ENCODE peak calls at places on chromosomes 4 and X, in eight cellular contexts. One of them, this sample, is unnamed.

GRCh38 chrX:68177542-68177941 is 255.8 kb downstream of the OPHN1 start:
- DNase-seq in cardiac fibroblast: peak
- DNase-seq in A673: no peak
- DNase-seq in Panc1: no peak
- DNase-seq in stomach: no peak
- DNase-seq in fibroblast of pulmonary artery: peak
- DNase-seq in BJ: no peak
- DNase-seq in fibroblast of lung: peak
- DNase-seq in this sample: peak

GRCh38 chr4:133483600-133484246 is 334.6 kb downstream of the PCDH10 start:
- DNase-seq in cardiac fibroblast: peak
- DNase-seq in A673: peak
- DNase-seq in Panc1: no peak
- DNase-seq in stomach: no peak
- DNase-seq in fibroblast of pulmonary artery: peak
- DNase-seq in BJ: peak
- DNase-seq in fibroblast of lung: peak
- DNase-seq in this sample: peak

GRCh38 chr4:110049951-110050925 is 137.6 kb downstream of the EGF start:
- DNase-seq in cardiac fibroblast: peak
- DNase-seq in A673: peak
- DNase-seq in Panc1: peak
- DNase-seq in stomach: peak
- DNase-seq in fibroblast of pulmonary artery: peak
- DNase-seq in BJ: no peak
- DNase-seq in fibroblast of lung: peak
- DNase-seq in this sample: peak

GRCh38 chr4:13302876-13303275 is 181.3 kb downstream of the RAB28 start:
- DNase-seq in cardiac fibroblast: no peak
- DNase-seq in A673: no peak
- DNase-seq in Panc1: no peak
- DNase-seq in stomach: no peak
- DNase-seq in fibroblast of pulmonary artery: no peak
- DNase-seq in BJ: no peak
- DNase-seq in fibroblast of lung: no peak
- DNase-seq in this sample: no peak

GRCh38 chr4:83516042-83516772 is 19.7 kb upstream of the GPAT3 start:
- DNase-seq in cardiac fibroblast: peak
- DNase-seq in A673: no peak
- DNase-seq in Panc1: no peak
- DNase-seq in stomach: no peak
- DNase-seq in fibroblast of pulmonary artery: peak
- DNase-seq in BJ: peak
- DNase-seq in fibroblast of lung: peak
- DNase-seq in this sample: peak

GRCh38 chrX:130771230-130771629 is 131.8 kb downstream of the ENOX2 start:
- DNase-seq in cardiac fibroblast: peak
- DNase-seq in A673: no peak
- DNase-seq in Panc1: no peak
- DNase-seq in stomach: no peak
- DNase-seq in fibroblast of pulmonary artery: no peak
- DNase-seq in BJ: no peak
- DNase-seq in fibroblast of lung: peak
- DNase-seq in this sample: peak

GRCh38 chrX:69051901-69052300 is 113.4 kb downstream of the PJA1 start:
- DNase-seq in cardiac fibroblast: no peak
- DNase-seq in A673: no peak
- DNase-seq in Panc1: no peak
- DNase-seq in stomach: no peak
- DNase-seq in fibroblast of pulmonary artery: no peak
- DNase-seq in BJ: no peak
- DNase-seq in fibroblast of lung: no peak
- DNase-seq in this sample: no peak

GRCh38 chr4:32748498-32748897 is 2028.3 kb downstream of the PCDH7 start:
- DNase-seq in cardiac fibroblast: no peak
- DNase-seq in A673: no peak
- DNase-seq in Panc1: no peak
- DNase-seq in stomach: no peak
- DNase-seq in fibroblast of pulmonary artery: no peak
- DNase-seq in BJ: no peak
- DNase-seq in fibroblast of lung: no peak
- DNase-seq in this sample: no peak

GRCh38 chr4:159142254-159142653 is 39.4 kb downstream of the RAPGEF2 start:
- DNase-seq in cardiac fibroblast: peak
- DNase-seq in A673: no peak
- DNase-seq in Panc1: no peak
- DNase-seq in stomach: no peak
- DNase-seq in fibroblast of pulmonary artery: peak
- DNase-seq in BJ: no peak
- DNase-seq in fibroblast of lung: peak
- DNase-seq in this sample: peak

GRCh38 chr4:170336238-170336775 is 246.6 kb upstream of the AADAT start:
- DNase-seq in cardiac fibroblast: no peak
- DNase-seq in A673: no peak
- DNase-seq in Panc1: no peak
- DNase-seq in stomach: no peak
- DNase-seq in fibroblast of pulmonary artery: no peak
- DNase-seq in BJ: no peak
- DNase-seq in fibroblast of lung: no peak
- DNase-seq in this sample: no peak

GRCh38 chr4:38001927-38002326 is 41.7 kb downstream of the PTTG2 start:
- DNase-seq in cardiac fibroblast: no peak
- DNase-seq in A673: no peak
- DNase-seq in Panc1: no peak
- DNase-seq in stomach: no peak
- DNase-seq in fibroblast of pulmonary artery: no peak
- DNase-seq in BJ: no peak
- DNase-seq in fibroblast of lung: no peak
- DNase-seq in this sample: no peak

GRCh38 chr4:143355540-143356217 is 19.0 kb downstream of the GAB1 start:
- DNase-seq in cardiac fibroblast: peak
- DNase-seq in A673: no peak
- DNase-seq in Panc1: no peak
- DNase-seq in stomach: no peak
- DNase-seq in fibroblast of pulmonary artery: peak
- DNase-seq in BJ: no peak
- DNase-seq in fibroblast of lung: peak
- DNase-seq in this sample: peak

GRCh38 chr4:8176547-8177399 is 18.2 kb upstream of the ABLIM2 start:
- DNase-seq in cardiac fibroblast: peak
- DNase-seq in A673: peak
- DNase-seq in Panc1: peak
- DNase-seq in stomach: peak
- DNase-seq in fibroblast of pulmonary artery: peak
- DNase-seq in BJ: no peak
- DNase-seq in fibroblast of lung: peak
- DNase-seq in this sample: peak

GRCh38 chrX:29880977-29881376 is 334.4 kb upstream of the MAGEB2 start:
- DNase-seq in cardiac fibroblast: no peak
- DNase-seq in A673: no peak
- DNase-seq in Panc1: no peak
- DNase-seq in stomach: no peak
- DNase-seq in fibroblast of pulmonary artery: no peak
- DNase-seq in BJ: no peak
- DNase-seq in fibroblast of lung: no peak
- DNase-seq in this sample: no peak

GRCh38 chrX:50838820-50839600 is 25.0 kb upstream of the SHROOM4 start:
- DNase-seq in cardiac fibroblast: peak
- DNase-seq in A673: no peak
- DNase-seq in Panc1: no peak
- DNase-seq in stomach: no peak
- DNase-seq in fibroblast of pulmonary artery: peak
- DNase-seq in BJ: no peak
- DNase-seq in fibroblast of lung: peak
- DNase-seq in this sample: peak

GRCh38 chrX:13373027-13373806 is 53.4 kb upstream of the ATXN3L start:
- DNase-seq in cardiac fibroblast: no peak
- DNase-seq in A673: no peak
- DNase-seq in Panc1: no peak
- DNase-seq in stomach: no peak
- DNase-seq in fibroblast of pulmonary artery: no peak
- DNase-seq in BJ: no peak
- DNase-seq in fibroblast of lung: peak
- DNase-seq in this sample: peak

GRCh38 chrX:148380614-148381561 is 119.5 kb upstream of the AFF2 start:
- DNase-seq in cardiac fibroblast: no peak
- DNase-seq in A673: no peak
- DNase-seq in Panc1: no peak
- DNase-seq in stomach: no peak
- DNase-seq in fibroblast of pulmonary artery: no peak
- DNase-seq in BJ: no peak
- DNase-seq in fibroblast of lung: peak
- DNase-seq in this sample: no peak

GRCh38 chr4:8167815-8168214 is 9.2 kb upstream of the ABLIM2 start:
- DNase-seq in cardiac fibroblast: no peak
- DNase-seq in A673: no peak
- DNase-seq in Panc1: no peak
- DNase-seq in stomach: no peak
- DNase-seq in fibroblast of pulmonary artery: no peak
- DNase-seq in BJ: no peak
- DNase-seq in fibroblast of lung: no peak
- DNase-seq in this sample: peak

GRCh38 chr4:130712038-130712437 is 1616.1 kb downstream of the C4orf33 start:
- DNase-seq in cardiac fibroblast: peak
- DNase-seq in A673: peak
- DNase-seq in Panc1: no peak
- DNase-seq in stomach: no peak
- DNase-seq in fibroblast of pulmonary artery: peak
- DNase-seq in BJ: no peak
- DNase-seq in fibroblast of lung: peak
- DNase-seq in this sample: peak

DNA sequence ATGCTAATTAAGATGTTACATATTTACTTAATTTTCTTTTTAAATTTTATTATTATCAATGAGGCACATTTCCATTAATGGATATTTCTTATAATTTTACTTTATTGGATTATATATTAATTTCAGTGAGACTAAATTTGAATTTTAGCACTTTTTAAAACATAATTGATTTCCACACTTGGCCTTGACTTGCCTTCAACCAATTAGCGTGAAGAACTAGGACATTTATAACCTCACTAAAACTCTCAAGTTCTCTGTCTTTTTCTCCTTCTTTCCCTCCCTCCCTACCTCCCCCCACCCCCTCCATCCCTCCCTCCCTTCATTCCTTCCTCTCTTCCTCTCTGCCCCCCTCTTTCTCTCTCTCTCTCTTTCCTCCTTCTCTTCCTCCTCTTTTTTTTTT is 1618.1 kb downstream of the C4orf33 start:
- DNase-seq in cardiac fibroblast: no peak
- DNase-seq in A673: no peak
- DNase-seq in Panc1: no peak
- DNase-seq in stomach: no peak
- DNase-seq in fibroblast of pulmonary artery: no peak
- DNase-seq in BJ: no peak
- DNase-seq in fibroblast of lung: no peak
- DNase-seq in this sample: no peak
- TF ChIP-seq CTCF in cardiac fibroblast: no peak
- TF ChIP-seq CTCF in A673: no peak
- TF ChIP-seq CTCF in Panc1: no peak
- TF ChIP-seq CTCF in stomach: no peak
- TF ChIP-seq CTCF in fibroblast of pulmonary artery: no peak
- TF ChIP-seq CTCF in BJ: no peak
- TF ChIP-seq CTCF in fibroblast of lung: no peak
- TF ChIP-seq CTCF in this sample: no peak

DNA sequence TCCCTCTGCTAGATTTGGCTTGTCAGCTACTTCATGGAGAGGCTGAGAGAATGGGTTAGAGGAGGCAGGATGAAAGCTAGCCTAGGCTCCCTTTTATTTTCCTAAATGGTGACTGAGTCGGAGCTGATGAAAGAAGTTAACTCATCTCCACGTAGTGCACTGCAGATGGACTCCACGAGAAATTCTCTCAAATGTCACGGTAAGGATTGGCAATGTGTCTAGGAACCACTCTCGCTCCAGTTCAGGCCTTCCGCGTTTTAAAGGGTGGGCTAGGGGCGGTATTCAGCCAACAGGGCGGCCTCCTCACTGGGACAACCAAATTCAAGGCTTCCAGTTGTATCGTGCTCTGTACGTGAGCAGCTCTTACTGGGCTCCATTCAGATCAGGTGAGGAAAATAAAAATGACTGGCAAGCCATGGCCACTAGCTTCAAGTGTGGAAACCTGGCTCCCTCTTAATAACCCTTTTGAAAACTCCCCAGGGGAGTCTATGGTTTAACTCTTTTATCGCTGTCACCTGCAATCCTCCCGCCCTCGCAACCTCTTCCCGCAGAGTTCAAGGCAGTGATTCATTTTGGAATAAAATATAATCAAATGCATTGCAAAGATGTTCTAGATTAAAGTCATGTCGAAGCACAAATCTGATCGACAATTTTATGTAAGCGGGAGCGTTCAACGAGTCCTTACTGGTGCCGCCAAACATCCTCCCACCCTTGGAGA is 1.3 kb downstream of the SPOCK3 start:
- DNase-seq in cardiac fibroblast: no peak
- DNase-seq in A673: no peak
- DNase-seq in Panc1: no peak
- DNase-seq in stomach: no peak
- DNase-seq in fibroblast of pulmonary artery: no peak
- DNase-seq in BJ: no peak
- DNase-seq in fibroblast of lung: no peak
- DNase-seq in this sample: no peak
- H3K4me3 ChIP-seq in cardiac fibroblast: no peak
- H3K4me3 ChIP-seq in A673: no peak
- H3K4me3 ChIP-seq in Panc1: no peak
- H3K4me3 ChIP-seq in stomach: no peak
- H3K4me3 ChIP-seq in fibroblast of pulmonary artery: no peak
- H3K4me3 ChIP-seq in BJ: no peak
- H3K4me3 ChIP-seq in fibroblast of lung: no peak
- H3K4me3 ChIP-seq in this sample: peak

GRCh38 chr4:66972087-66972486 is 573.2 kb downstream of the CENPC start:
- DNase-seq in cardiac fibroblast: peak
- DNase-seq in A673: no peak
- DNase-seq in Panc1: no peak
- DNase-seq in stomach: no peak
- DNase-seq in fibroblast of pulmonary artery: peak
- DNase-seq in BJ: no peak
- DNase-seq in fibroblast of lung: no peak
- DNase-seq in this sample: no peak
- TF ChIP-seq CTCF in cardiac fibroblast: no peak
- TF ChIP-seq CTCF in A673: peak
- TF ChIP-seq CTCF in Panc1: no peak
- TF ChIP-seq CTCF in stomach: no peak
- TF ChIP-seq CTCF in fibroblast of pulmonary artery: no peak
- TF ChIP-seq CTCF in BJ: no peak
- TF ChIP-seq CTCF in fibroblast of lung: no peak
- TF ChIP-seq CTCF in this sample: no peak

DNA sequence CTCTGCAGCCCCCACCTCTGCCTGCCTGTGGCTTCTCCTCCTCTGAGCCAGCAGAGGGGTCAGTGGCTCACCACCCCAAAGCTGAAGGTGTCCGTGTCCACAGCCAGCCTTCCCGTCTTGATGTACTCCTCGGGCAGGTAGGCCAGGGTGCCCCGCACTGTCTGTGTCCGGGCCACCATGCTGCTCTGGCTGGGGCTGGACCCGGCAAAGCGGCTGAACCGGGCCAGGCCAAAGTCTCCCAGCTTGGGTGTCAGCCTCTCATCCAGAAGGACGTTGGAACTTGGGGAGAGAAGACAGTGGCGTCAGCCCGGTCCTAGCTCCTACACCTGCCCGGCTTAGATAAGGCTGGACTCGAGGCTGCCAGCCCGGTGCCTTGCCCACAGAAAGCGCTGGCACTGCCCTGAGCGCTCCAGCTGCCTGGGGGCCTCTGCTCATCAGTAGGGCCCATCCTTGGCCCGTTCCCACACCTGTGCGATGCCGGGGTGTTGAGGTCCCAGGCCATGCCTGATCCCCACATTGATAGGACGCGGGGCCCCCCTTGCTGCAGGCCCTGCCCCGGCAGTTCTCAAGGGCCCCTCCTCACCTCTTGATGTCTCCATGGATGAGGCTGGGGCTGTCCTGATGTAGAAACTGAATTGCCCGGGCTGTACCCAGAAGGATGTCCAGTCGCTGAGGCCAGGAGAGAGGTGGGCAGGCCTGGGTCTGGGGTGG is 3.2 kb downstream of the IRAK1 start:
- DNase-seq in cardiac fibroblast: no peak
- DNase-seq in A673: no peak
- DNase-seq in Panc1: no peak
- DNase-seq in stomach: no peak
- DNase-seq in fibroblast of pulmonary artery: no peak
- DNase-seq in BJ: no peak
- DNase-seq in fibroblast of lung: no peak
- DNase-seq in this sample: no peak
- H3K4me3 ChIP-seq in cardiac fibroblast: no peak
- H3K4me3 ChIP-seq in A673: no peak
- H3K4me3 ChIP-seq in Panc1: no peak
- H3K4me3 ChIP-seq in stomach: no peak
- H3K4me3 ChIP-seq in fibroblast of pulmonary artery: no peak
- H3K4me3 ChIP-seq in BJ: no peak
- H3K4me3 ChIP-seq in fibroblast of lung: no peak
- H3K4me3 ChIP-seq in this sample: no peak

This sample was measured in epithelial cell of esophagus.